ENCODE peak calls at places on chromosomes 13 and 19, in nine cellular contexts. D is heart left ventricle; J is psoas muscle; F is CD8-positive, alpha-beta memory T cell; C is CD8-positive, alpha-beta T cell; M is sigmoid colon; K is GM12878; G is mucosa of descending colon; I is tibial artery. W is an unnamed sample. For H3K9me3, the result is how much of the 10 kb centered on the place peaks cover.

GRCh38 chr19:14434157-14434501 is 1.0 kb downstream of the PKN1 start:
- DNase-seq in K (no peak), D (no peak), C (no peak), G (no peak), F (no peak), M (no peak), I (no peak), J (no peak), W (no peak)

GRCh38 chr19:12331211-12331941 is 2.1 kb downstream of the ZNF563 start:
- DNase-seq in G (no peak), F (no peak), D (peak), C (no peak), K (peak), M (no peak), J (no peak), I (no peak), W (no peak)

GRCh38 chr19:51560339-51560738 is 10.7 kb upstream of the ZNF175 start:
- DNase-seq in F (no peak), C (no peak), M (no peak), G (no peak), J (no peak), K (no peak), I (no peak), D (no peak), W (no peak)

GRCh38 chr13:38804536-38804935 is 117.7 kb downstream of the FREM2 start:
- DNase-seq in D (no peak), J (no peak), K (no peak), F (no peak), I (no peak), M (no peak), C (no peak), G (no peak), W (no peak)

GRCh38 chr19:37920591-37921450 is 13.8 kb downstream of the SIPA1L3 start:
- DNase-seq in F (no peak), J (no peak), D (no peak), G (no peak), C (no peak), K (no peak), I (no peak), M (no peak), W (no peak)

GRCh38 chr19:42023121-42023942 is 29.3 kb upstream of the ATP1A3 start:
- DNase-seq in C (peak), F (no peak), G (peak), M (no peak), D (no peak), I (no peak), J (no peak), K (no peak), W (no peak)

GRCh38 chr13:42114278-42114677 is 65.8 kb downstream of the DGKH start:
- DNase-seq in J (no peak), D (no peak), C (no peak), M (no peak), G (no peak), F (no peak), I (no peak), K (no peak), W (no peak)

GRCh38 chr19:55585658-55586339 is 5.2 kb upstream of the ZNF579 start:
- DNase-seq in M (peak), K (no peak), F (no peak), I (no peak), G (peak), J (peak), C (no peak), D (peak), W (peak)

GRCh38 chr13:30133554-30133912 is 173.8 kb downstream of the KATNAL1 start:
- DNase-seq in I (no peak), F (no peak), M (no peak), G (peak), J (no peak), K (no peak), D (no peak), C (no peak), W (no peak)
- H3K9me3 ChIP-seq in I (under half), F (under half), M (under half), G (under half), J (under half), K (under half), D (under half), C (under half), W (under half)

DNA sequence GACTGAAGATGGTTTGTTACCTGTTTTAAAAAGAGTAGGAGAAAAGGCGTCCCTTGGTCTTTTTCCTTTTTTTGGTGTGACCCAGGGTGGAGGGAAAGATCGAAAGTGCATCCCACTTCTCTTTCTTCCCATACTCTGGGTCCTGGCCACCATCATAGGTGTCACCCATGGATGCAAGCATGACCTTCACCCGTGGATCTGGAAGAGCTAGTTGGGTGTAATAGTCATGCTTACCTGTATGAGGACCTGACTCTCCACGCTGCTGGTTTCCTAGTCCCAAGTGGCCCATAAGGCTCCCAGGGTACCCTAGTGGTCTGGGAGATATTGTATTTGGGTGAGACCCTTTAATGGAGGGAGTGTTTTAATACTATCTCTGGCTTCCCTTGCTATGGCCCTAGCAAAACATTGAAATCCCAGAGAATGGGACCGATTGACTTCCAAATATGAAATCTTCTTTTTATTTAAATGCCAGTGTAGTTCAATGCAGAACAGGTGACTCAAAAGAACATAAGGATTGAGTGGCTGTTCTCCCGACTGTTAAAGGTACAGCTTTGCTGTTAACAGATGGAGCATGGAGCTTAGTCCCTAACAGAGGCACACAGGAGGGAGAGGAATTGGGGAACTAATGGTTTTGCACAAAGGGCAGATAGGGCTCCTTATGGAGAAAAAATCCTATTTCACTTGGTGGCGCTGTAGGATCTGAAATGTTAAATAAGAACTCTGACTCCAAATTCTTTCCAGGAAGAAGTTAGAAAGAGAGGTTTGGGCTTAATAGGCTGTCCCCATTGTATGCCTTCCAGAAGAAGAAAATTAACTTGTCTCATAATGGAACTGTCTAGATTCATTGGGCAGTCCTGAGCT is 7.0 kb upstream of the ZNF550 start:
- DNase-seq in C (no peak), D (no peak), G (no peak), J (no peak), K (no peak), F (no peak), M (no peak), I (no peak), W (no peak)
- H3K9me3 ChIP-seq in C (under half), D (half or more), G (half or more), J (half or more), K (under half), F (under half), M (under half), I (half or more), W (half or more)

GRCh38 chr19:35231956-35232746 is 3.6 kb upstream of the FAM187B start:
- DNase-seq in I (no peak), C (no peak), K (no peak), M (no peak), G (no peak), D (no peak), J (no peak), F (no peak), W (peak)
- H3K9me3 ChIP-seq in I (under half), C (under half), K (under half), M (under half), G (under half), D (under half), J (under half), F (under half), W (under half)

GRCh38 chr19:11191273-11191755 is 6.0 kb downstream of the KANK2 start:
- DNase-seq in C (no peak), J (peak), D (peak), I (peak), G (peak), K (no peak), F (no peak), M (peak), W (no peak)
- H3K9me3 ChIP-seq in C (under half), J (under half), D (under half), I (under half), G (under half), K (under half), F (under half), M (under half), W (under half)

GRCh38 chr19:15475611-15476010 is 3.7 kb downstream of the PGLYRP2 start:
- DNase-seq in G (no peak), F (no peak), D (no peak), K (no peak), M (no peak), I (no peak), J (no peak), C (no peak), W (no peak)

GRCh38 chr19:15475169-15475568 is 4.1 kb downstream of the PGLYRP2 start:
- DNase-seq in D (no peak), J (no peak), I (no peak), C (no peak), K (no peak), G (no peak), F (no peak), M (no peak), W (no peak)

GRCh38 chr19:15476334-15476733 is 3.0 kb downstream of the PGLYRP2 start:
- DNase-seq in K (no peak), I (no peak), D (no peak), J (no peak), G (no peak), F (no peak), M (no peak), C (no peak), W (no peak)

GRCh38 chr19:15479391-15480345 is at the start of gene PGLYRP2:
- DNase-seq in J (no peak), G (no peak), F (no peak), D (no peak), C (no peak), M (no peak), I (no peak), K (no peak), W (peak)
- H3K9me3 ChIP-seq in J (under half), G (under half), F (under half), D (under half), C (under half), M (under half), I (under half), K (under half), W (under half)

DNA sequence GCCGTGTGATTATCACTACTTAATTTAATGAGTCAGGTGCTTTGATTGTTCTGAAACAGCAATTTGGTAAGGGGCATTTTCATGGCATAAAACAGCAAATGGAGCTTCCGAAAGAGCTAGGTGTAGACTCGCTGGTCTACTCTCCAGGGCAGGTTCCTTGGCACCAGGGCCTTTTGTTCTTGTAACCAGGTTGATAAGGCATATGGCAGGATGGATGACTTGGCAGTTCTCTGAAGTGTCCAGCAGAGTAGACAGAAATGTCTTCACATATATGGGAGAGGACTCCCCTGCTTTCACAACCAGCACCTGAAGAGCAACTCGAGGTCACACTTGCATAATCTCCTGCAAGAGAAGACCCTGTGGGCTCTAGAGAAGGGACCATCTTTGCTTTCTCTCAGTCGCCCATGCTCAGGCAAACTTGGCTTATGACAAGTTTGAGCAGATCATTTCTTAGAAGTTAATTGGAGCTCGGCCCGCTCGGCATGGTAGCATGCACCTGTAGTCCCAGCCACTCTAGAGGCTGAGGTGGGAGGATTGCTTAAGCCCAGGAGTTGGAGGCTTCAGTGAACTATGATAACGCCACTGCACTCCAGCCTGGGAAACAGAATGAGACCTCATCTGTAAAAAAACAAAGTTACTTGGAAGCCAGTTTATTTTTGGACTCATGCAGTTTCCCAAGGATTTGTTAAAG is 23.3 kb upstream of the WASF3 start:
- DNase-seq in D (no peak), F (no peak), C (no peak), M (no peak), G (no peak), I (no peak), J (no peak), K (no peak), W (no peak)
- H3K9me3 ChIP-seq in D (under half), F (under half), C (under half), M (under half), G (under half), I (under half), J (under half), K (under half), W (under half)

DNA sequence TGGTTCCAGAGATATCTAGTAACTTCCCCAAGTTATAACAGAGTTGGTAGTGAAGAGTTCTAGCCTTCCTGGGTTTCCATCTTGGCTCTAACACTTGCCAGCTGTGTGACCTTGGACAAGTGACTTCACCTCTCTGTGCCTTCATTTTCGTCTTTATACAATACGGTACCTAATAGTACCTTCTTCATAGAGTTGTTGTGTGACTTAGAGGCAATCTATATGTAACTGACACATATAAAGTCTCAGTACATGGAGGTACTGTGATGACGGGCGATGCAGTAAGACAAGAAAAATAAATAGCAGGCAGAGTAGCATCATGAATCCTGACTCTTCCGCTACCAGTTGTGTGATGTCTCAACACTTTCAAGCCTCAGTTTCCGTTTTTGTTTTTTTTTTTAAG is 8.0 kb upstream of the CLASRP start:
- DNase-seq in I (no peak), C (no peak), J (no peak), K (no peak), F (no peak), M (no peak), D (no peak), G (no peak), W (no peak)
- H3K9me3 ChIP-seq in I (under half), C (under half), J (under half), K (under half), F (under half), M (under half), D (under half), G (under half), W (under half)

GRCh38 chr19:40009674-40010073 is 12.8 kb downstream of the ZNF546 start:
- DNase-seq in F (no peak), C (no peak), I (no peak), M (no peak), G (no peak), K (no peak), J (no peak), D (no peak), W (no peak)
- H3K9me3 ChIP-seq in F (under half), C (under half), I (under half), M (under half), G (under half), K (under half), J (under half), D (under half), W (under half)

DNA sequence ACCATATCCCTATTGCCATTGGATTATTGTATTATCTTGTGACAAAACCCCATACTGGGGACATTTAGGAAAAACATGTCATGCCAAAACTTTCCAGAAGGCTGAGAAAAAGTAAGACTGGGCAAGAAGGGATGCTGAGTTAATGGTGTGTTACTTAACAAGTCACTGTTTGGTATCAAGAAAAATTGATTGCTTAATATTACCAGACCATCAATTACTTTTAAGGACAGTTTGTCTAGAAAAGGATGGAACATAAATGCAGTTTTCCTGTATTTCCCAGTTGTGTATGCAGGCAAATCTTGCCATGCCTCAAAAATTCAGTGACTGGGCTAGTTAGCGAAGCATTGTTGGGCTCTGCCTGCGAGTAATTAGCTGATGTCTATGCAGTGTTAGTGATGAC is 705.6 kb upstream of the MIR17HG start:
- DNase-seq in M (no peak), F (no peak), C (no peak), J (no peak), K (no peak), D (no peak), G (no peak), I (no peak), W (no peak)
- H3K9me3 ChIP-seq in M (under half), F (under half), C (under half), J (under half), K (under half), D (under half), G (under half), I (under half), W (under half)

W was measured in upper lobe of right lung.